ENCODE peak calls at places on chromosome 14, in ten cellular contexts. W is AG09319; B is lower leg skin; Q is activated gamma-delta T cell treated with Interleukin-2 at 50 U/mL for 16 hours; V is lung microvascular endothelial cell; F is effector CD8-positive, alpha-beta T cell; A is natural killer cell; R is cardiac muscle cell; Z is NCI-H524; I is skeletal muscle cell. G is an unnamed sample.

GRCh38 chr14:28196878-28197277 is 569.7 kb upstream of the FOXG1 start:
- DNase-seq in W (no peak), B (no peak), Q (no peak), V (no peak), F (no peak), A (no peak), R (no peak), Z (no peak), I (no peak), G (no peak)

GRCh38 chr14:32004300-32004699 is 72.8 kb upstream of the ARHGAP5 start:
- DNase-seq in W (no peak), B (no peak), Q (no peak), V (no peak), F (no peak), A (no peak), R (peak; percentile 77), Z (no peak), I (peak; percentile 73), G (no peak)

GRCh38 chr14:39376671-39377403 is 55.4 kb downstream of the FBXO33 start:
- DNase-seq in W (no peak), B (no peak), Q (no peak), V (peak; percentile 60), F (no peak), A (no peak), R (peak; percentile 30), Z (no peak), I (no peak), G (peak; percentile 32)

GRCh38 chr14:75934998-75935628 is 46.7 kb downstream of the TGFB3 start:
- DNase-seq in W (no peak), B (no peak), Q (no peak), V (no peak), F (no peak), A (no peak), R (no peak), Z (no peak), I (no peak), G (no peak)

GRCh38 chr14:65006251-65006721 is 19.6 kb downstream of the FNTB start:
- DNase-seq in W (no peak), B (peak; percentile 14), Q (no peak), V (no peak), F (no peak), A (no peak), R (no peak), Z (no peak), I (no peak), G (no peak)

GRCh38 chr14:96409701-96410100 is 17.8 kb downstream of the AK7 start:
- DNase-seq in W (no peak), B (no peak), Q (no peak), V (peak; percentile 48), F (no peak), A (no peak), R (no peak), Z (no peak), I (no peak), G (no peak)

GRCh38 chr14:51609251-51609986 is 42.3 kb upstream of the FRMD6 start:
- DNase-seq in W (no peak), B (no peak), Q (no peak), V (peak; percentile 13), F (no peak), A (no peak), R (no peak), Z (no peak), I (no peak), G (no peak)

GRCh38 chr14:105168496-105168978 is at the start of gene JAG2:
- DNase-seq in W (no peak), B (no peak), Q (peak; percentile 29), V (peak; percentile 70), F (peak; percentile 36), A (peak; percentile 32), R (peak; percentile 24), Z (peak; percentile 35), I (no peak), G (peak; percentile 73)

GRCh38 chr14:71487941-71488340 is 444.3 kb upstream of the RGS6 start:
- DNase-seq in W (no peak), B (no peak), Q (no peak), V (peak; percentile 16), F (no peak), A (no peak), R (no peak), Z (no peak), I (no peak), G (no peak)

GRCh38 chr14:39169541-39169900 is 612 bp downstream of the TRAPPC6B start:
- DNase-seq in W (no peak), B (no peak), Q (no peak), V (peak; percentile 26), F (no peak), A (no peak), R (no peak), Z (peak; percentile 52), I (no peak), G (no peak)

GRCh38 chr14:65835501-65835900 is 423.0 kb downstream of the FUT8 start:
- DNase-seq in W (no peak), B (no peak), Q (no peak), V (no peak), F (no peak), A (no peak), R (no peak), Z (no peak), I (no peak), G (no peak)

GRCh38 chr14:46198676-46199075 is 452.9 kb downstream of the RPL10L start:
- DNase-seq in W (no peak), B (no peak), Q (no peak), V (no peak), F (no peak), A (no peak), R (no peak), Z (no peak), I (no peak), G (no peak)

GRCh38 chr14:103501921-103502669 is 20.5 kb downstream of the CKB start:
- DNase-seq in W (no peak), B (peak; percentile 15), Q (no peak), V (no peak), F (no peak), A (no peak), R (no peak), Z (no peak), I (no peak), G (no peak)

GRCh38 chr14:81450100-81450531 is 50.0 kb upstream of the STON2 start:
- DNase-seq in W (no peak), B (no peak), Q (no peak), V (no peak), F (no peak), A (no peak), R (peak; percentile 22), Z (peak; percentile 99), I (peak; percentile 16), G (no peak)

GRCh38 chr14:63692309-63693020 is 35.4 kb downstream of the SGPP1 start:
- DNase-seq in W (no peak), B (no peak), Q (no peak), V (no peak), F (no peak), A (no peak), R (no peak), Z (no peak), I (no peak), G (no peak)

GRCh38 chr14:65704850-65705249 is 292.3 kb downstream of the FUT8 start:
- DNase-seq in W (no peak), B (no peak), Q (no peak), V (peak; percentile 10), F (no peak), A (no peak), R (peak; percentile 19), Z (no peak), I (no peak), G (no peak)

G was measured in A673.